ENCODE peak calls at places on chromosomes 16 and 17, in six cellular contexts. A, Z, I, Q, O and E are unnamed samples. For H3K4me1, the result is how much of the 10 kb centered on the place peaks cover.

GRCh38 chr16:30989469-30990047 is 4.6 kb downstream of the HSD3B7 start:
- DNase-seq in A (no peak), Z (no peak), I (no peak), Q (no peak), O (no peak), E (no peak)

GRCh38 chr17:4858880-4859260 is 25.7 kb downstream of the MINK1 start:
- DNase-seq in A (no peak), Z (peak), I (no peak), Q (peak), O (no peak), E (no peak)

GRCh38 chr16:55001931-55002330 is 71.3 kb downstream of the IRX5 start:
- DNase-seq in A (no peak), Z (no peak), I (no peak), Q (no peak), O (no peak), E (no peak)

GRCh38 chr17:8986295-8986694 is 20.8 kb upstream of the PIK3R5 start:
- DNase-seq in A (no peak), Z (no peak), I (no peak), Q (no peak), O (no peak), E (no peak)

GRCh38 chr17:418421-418751 is 65.8 kb upstream of the RPH3AL start:
- DNase-seq in A (no peak), Z (no peak), I (no peak), Q (no peak), O (no peak), E (no peak)

GRCh38 chr16:67244387-67245188 is 2.7 kb downstream of the FHOD1 start:
- DNase-seq in A (no peak), Z (peak), I (peak), Q (peak), O (no peak), E (no peak)

GRCh38 chr16:56109205-56109604 is 82.1 kb upstream of the GNAO1 start:
- DNase-seq in A (no peak), Z (no peak), I (no peak), Q (no peak), O (no peak), E (peak)

GRCh38 chr16:75251280-75252048 is at the start of gene BCAR1:
- DNase-seq in A (peak), Z (peak), I (peak), Q (peak), O (peak), E (peak)

GRCh38 chr16:84088695-84089395 is 27.9 kb downstream of the MBTPS1 start:
- DNase-seq in A (no peak), Z (no peak), I (peak), Q (peak), O (no peak), E (no peak)

GRCh38 chr16:85355515-85355837 is 243.2 kb upstream of the CIBAR2 start:
- DNase-seq in A (no peak), Z (no peak), I (no peak), Q (no peak), O (no peak), E (no peak)

GRCh38 chr17:4162775-4163498 is 19.9 kb downstream of the CYB5D2 start:
- DNase-seq in A (no peak), Z (no peak), I (no peak), Q (no peak), O (no peak), E (no peak)

GRCh38 chr16:14304891-14305459 is 233.9 kb downstream of the MRTFB start:
- DNase-seq in A (no peak), Z (no peak), I (no peak), Q (no peak), O (no peak), E (no peak)

GRCh38 chr17:81429353-81429774 is 34.1 kb downstream of the BAHCC1 start:
- DNase-seq in A (peak), Z (peak), I (peak), Q (peak), O (peak), E (no peak)

GRCh38 chr16:29912087-29912486 is 11.8 kb downstream of the ASPHD1 start:
- DNase-seq in A (no peak), Z (no peak), I (no peak), Q (no peak), O (no peak), E (no peak)

GRCh38 chr16:86382774-86383407 is 127.4 kb upstream of the FOXF1 start:
- DNase-seq in A (no peak), Z (peak), I (no peak), Q (no peak), O (no peak), E (no peak)

GRCh38 chr16:49341706-49342105 is 31.9 kb upstream of the C16orf78 start:
- DNase-seq in A (no peak), Z (peak), I (no peak), Q (no peak), O (no peak), E (peak)

GRCh38 chr16:88809068-88809675 is 2.6 kb downstream of the APRT start:
- DNase-seq in A (no peak), Z (no peak), I (peak), Q (no peak), O (no peak), E (no peak)

GRCh38 chr17:47997595-47997994 is 26.7 kb downstream of the CDK5RAP3 start:
- DNase-seq in A (no peak), Z (no peak), I (no peak), Q (no peak), O (no peak), E (no peak)

GRCh38 chr16:27685802-27686201 is 135.9 kb downstream of the KATNIP start:
- DNase-seq in A (no peak), Z (no peak), I (no peak), Q (peak), O (peak), E (no peak)

GRCh38 chr16:30651124-30652004 is 604 bp downstream of the PRR14 start:
- DNase-seq in A (peak), Z (peak), I (peak), Q (peak), O (peak), E (peak)

GRCh38 chr17:77962349-77962748 is 3.8 kb downstream of the TNRC6C start:
- DNase-seq in A (no peak), Z (no peak), I (no peak), Q (no peak), O (no peak), E (peak)

GRCh38 chr17:6576038-6576437 is 19.7 kb upstream of the PITPNM3 start:
- DNase-seq in A (no peak), Z (no peak), I (no peak), Q (no peak), O (no peak), E (no peak)

GRCh38 chr16:4515611-4516233 is 22.9 kb downstream of the CDIP1 start:
- DNase-seq in A (no peak), Z (no peak), I (no peak), Q (no peak), O (no peak), E (no peak)

GRCh38 chr17:19292377-19292711 is 55.2 kb downstream of the EPN2 start:
- DNase-seq in A (no peak), Z (no peak), I (no peak), Q (no peak), O (no peak), E (no peak)

GRCh38 chr16:75293746-75294145 is 42.3 kb upstream of the BCAR1 start:
- DNase-seq in A (no peak), Z (no peak), I (no peak), Q (no peak), O (no peak), E (no peak)

GRCh38 chr16:72985148-72985882 is 62.6 kb downstream of the ZFHX3 start:
- DNase-seq in A (peak), Z (peak), I (no peak), Q (no peak), O (no peak), E (no peak)

GRCh38 chr16:50551243-50551642 is 3.0 kb downstream of the NKD1 start:
- DNase-seq in A (no peak), Z (no peak), I (no peak), Q (no peak), O (no peak), E (no peak)

GRCh38 chr16:50548659-50549560 is 714 bp downstream of the NKD1 start:
- DNase-seq in A (no peak), Z (peak), I (no peak), Q (no peak), O (peak), E (no peak)

GRCh38 chr16:50547944-50548658 is at the start of gene NKD1:
- DNase-seq in A (peak), Z (peak), I (peak), Q (peak), O (peak), E (no peak)

GRCh38 chr16:50550035-50550434 is 1.8 kb downstream of the NKD1 start:
- DNase-seq in A (no peak), Z (peak), I (no peak), Q (no peak), O (no peak), E (no peak)

GRCh38 chr16:50549561-50549915 is 1.3 kb downstream of the NKD1 start:
- DNase-seq in A (no peak), Z (no peak), I (no peak), Q (no peak), O (no peak), E (no peak)
- H3K4me1 ChIP-seq in A (under half), Z (under half), I (under half), Q (under half), O (under half), E (half or more)

GRCh38 chr16:24442631-24443030 is 96.7 kb upstream of the RBBP6 start:
- DNase-seq in A (no peak), Z (no peak), I (no peak), Q (no peak), O (no peak), E (no peak)

GRCh38 chr16:24440296-24440695 is 99.1 kb upstream of the RBBP6 start:
- DNase-seq in A (no peak), Z (no peak), I (no peak), Q (no peak), O (no peak), E (no peak)

GRCh38 chr16:24445216-24445615 is 94.2 kb upstream of the RBBP6 start:
- DNase-seq in A (no peak), Z (no peak), I (no peak), Q (no peak), O (no peak), E (no peak)
- TF ChIP-seq CTCF in A (no peak), Z (no peak), I (no peak), Q (no peak), O (no peak), E (no peak)

DNA sequence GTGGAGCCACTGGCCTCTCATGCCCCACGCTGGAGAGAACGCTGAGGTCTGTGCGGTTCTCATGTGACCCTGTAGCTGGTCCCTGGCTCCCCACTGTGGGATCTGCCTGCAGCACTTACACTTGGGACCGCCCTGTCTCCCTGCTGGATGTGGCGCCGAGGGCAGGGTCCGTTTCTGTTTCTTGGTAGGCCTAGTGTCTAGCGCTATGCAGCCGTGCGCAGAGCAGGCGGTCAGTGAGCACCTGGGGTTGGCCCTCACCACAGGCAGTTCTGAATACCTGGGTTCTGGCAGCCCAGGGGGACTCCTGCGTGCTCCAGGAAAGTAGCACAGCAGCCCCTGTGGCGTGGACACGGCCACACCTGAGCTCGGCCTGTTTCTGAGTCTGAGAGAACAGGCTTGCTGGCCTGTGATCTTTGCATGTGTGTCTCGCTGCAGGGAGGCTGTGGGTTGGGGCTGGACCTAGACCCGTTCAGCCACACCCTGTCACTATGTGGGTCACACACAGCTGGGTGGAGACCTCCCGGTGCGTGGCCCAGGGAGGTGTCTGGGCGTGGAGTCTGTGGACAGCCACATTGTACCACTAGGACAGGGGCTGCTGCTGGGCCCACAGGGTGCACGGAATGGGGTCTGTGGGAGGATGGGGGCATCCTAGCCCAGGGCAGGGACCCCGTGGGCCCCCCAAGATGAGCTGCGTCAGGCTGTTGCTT is 2.8 kb downstream of the CAPN15 start:
- DNase-seq in A (no peak), Z (no peak), I (no peak), Q (peak), O (no peak), E (no peak)
- TF ChIP-seq EP300 in A (no peak), Z (no peak), I (no peak), Q (no peak), O (no peak), E (no peak)

DNA sequence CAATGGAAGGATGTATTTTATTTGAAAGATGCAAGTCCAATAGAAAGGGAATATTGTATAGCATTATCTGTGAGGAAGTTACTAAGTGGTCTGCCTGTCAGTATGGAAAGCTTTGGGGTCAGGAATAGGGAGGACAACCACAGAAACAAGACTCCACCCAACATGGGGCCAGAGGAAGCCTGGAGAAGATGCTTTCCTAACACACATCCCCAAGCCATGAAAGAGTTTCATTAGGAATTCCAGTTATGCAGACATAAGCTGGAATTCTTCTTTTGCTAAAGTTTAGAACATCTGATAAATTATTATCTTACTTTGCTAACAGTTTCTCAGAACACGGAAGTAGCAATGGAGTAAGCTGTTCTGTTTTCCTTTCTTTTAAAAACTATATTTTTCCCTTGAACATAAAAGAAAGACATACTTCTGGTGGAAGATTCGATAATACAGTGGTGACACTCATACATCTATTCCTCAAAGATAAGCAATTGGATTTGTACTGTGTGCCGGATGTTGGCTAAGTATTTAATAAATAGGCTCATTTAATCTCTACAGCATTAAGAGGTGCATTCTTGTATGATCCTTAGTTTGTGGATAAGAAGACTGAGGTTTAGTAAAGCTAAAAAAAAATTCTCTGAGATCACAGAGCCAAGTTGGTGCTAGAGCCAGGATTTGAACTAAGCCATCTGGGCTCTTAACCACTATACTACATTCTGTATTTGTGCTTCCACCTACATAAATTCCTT is 51.0 kb upstream of the GAS7 start:
- DNase-seq in A (no peak), Z (no peak), I (no peak), Q (no peak), O (no peak), E (no peak)
- H3K4me1 ChIP-seq in A (under half), Z (under half), I (under half), Q (under half), O (under half), E (under half)

GRCh38 chr17:60229189-60229802 is 79.5 kb downstream of the CA4 start:
- DNase-seq in A (no peak), Z (no peak), I (peak), Q (no peak), O (no peak), E (no peak)
- TF ChIP-seq CTCF in A (no peak), Z (no peak), I (peak), Q (peak), O (no peak), E (no peak)

GRCh38 chr17:29933379-29933778 is 3.4 kb upstream of the SSH2 start:
- DNase-seq in A (no peak), Z (no peak), I (peak), Q (no peak), O (no peak), E (no peak)
- TF ChIP-seq EP300 in A (no peak), Z (no peak), I (no peak), Q (no peak), O (no peak), E (no peak)

DNA sequence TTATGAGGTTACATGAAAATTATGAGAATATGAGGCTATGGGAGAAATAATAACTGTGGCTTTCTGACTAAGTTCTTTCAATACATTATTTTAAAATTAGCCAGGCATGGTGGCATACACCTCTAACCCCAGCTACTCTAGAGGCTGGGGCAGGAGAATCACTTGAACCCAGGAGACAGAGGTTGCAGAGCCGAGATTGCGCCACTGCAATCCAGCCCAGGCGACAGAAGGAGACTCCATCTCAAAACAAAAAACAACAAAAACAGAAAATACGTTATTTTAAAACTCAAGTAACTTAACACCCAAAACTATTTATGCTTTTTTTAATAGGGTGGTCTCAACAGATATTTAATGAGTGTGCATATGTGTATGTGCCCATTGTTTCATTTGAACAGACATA is 2.4 kb upstream of the RFFL start:
- DNase-seq in A (no peak), Z (no peak), I (no peak), Q (no peak), O (no peak), E (no peak)
- H3K4me1 ChIP-seq in A (under half), Z (under half), I (half or more), Q (under half), O (under half), E (under half)

GRCh38 chr17:72466606-72467005 is 345.8 kb downstream of the SOX9 start:
- DNase-seq in A (no peak), Z (no peak), I (no peak), Q (no peak), O (no peak), E (no peak)

GRCh38 chr17:72465191-72466024 is 344.6 kb downstream of the SOX9 start:
- DNase-seq in A (no peak), Z (no peak), I (peak), Q (peak), O (no peak), E (no peak)

GRCh38 chr17:72463287-72464102 is 342.7 kb downstream of the SOX9 start:
- DNase-seq in A (no peak), Z (no peak), I (no peak), Q (no peak), O (no peak), E (no peak)

GRCh38 chr17:72467841-72468653 is 347.2 kb downstream of the SOX9 start:
- DNase-seq in A (peak), Z (no peak), I (no peak), Q (peak), O (no peak), E (no peak)

DNA sequence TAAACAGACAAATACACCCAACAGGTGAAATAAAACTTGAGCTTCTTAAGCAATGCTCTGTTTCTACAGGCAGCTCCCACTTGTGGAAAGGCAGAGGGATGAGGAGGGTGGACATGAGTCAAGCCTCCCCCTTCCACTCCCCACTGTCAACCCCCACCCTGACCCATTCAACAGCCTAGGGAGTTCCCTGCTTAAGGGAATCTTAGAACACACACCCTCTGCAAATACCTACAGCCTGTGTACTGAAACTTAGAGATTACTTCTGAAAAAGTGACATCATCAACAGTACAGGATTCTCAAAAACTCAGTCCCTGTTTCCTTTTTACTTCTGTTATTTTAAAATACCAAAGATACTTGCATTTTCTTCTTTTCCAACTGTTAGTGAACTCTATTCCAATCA is 345.4 kb downstream of the SOX9 start:
- DNase-seq in A (no peak), Z (no peak), I (peak), Q (peak), O (no peak), E (no peak)
- TF ChIP-seq CTCF in A (no peak), Z (no peak), I (no peak), Q (no peak), O (no peak), E (no peak)

DNA sequence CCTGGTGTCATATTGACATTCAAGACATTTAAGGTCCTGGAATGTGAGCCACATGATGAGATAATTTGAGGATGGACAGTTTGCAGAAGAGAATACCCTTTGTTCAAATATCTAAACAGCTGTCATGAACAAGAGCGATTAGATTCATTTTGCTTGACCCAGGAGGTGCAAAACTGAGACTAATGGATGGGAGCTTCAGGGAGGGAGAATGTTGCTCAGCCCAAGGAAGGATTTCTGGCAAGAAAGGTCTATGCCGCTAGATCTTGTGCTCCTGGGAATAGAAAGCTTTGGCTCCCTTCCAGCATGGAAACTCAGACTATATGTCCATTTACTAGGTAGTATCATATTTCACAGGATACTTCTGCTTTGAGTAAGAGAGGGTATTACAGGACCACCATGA is 14.8 kb upstream of the CDH11 start:
- DNase-seq in A (no peak), Z (no peak), I (no peak), Q (no peak), O (no peak), E (peak)
- TF ChIP-seq EP300 in A (no peak), Z (no peak), I (no peak), Q (no peak), O (no peak), E (no peak)